ENCODE peak calls at places on chromosome 9, in five cellular contexts. One of them, this sample, is unnamed.

GRCh38 chr9:19512432-19512831 is 103.6 kb downstream of the ACER2 start:
- DNase-seq in mesendoderm: no peak
- DNase-seq in colonic mucosa: no peak
- DNase-seq in tibial artery: no peak
- DNase-seq in tibial nerve: no peak
- DNase-seq in this sample: no peak

GRCh38 chr9:137426018-137426681 is 3.0 kb downstream of the NOXA1 start:
- DNase-seq in colonic mucosa: no peak
- DNase-seq in tibial nerve: no peak
- DNase-seq in tibial artery: no peak
- DNase-seq in mesendoderm: no peak
- DNase-seq in this sample: peak; percentile 59

GRCh38 chr9:89473762-89474469 is 24.0 kb downstream of the SEMA4D start:
- DNase-seq in tibial nerve: no peak
- DNase-seq in mesendoderm: no peak
- DNase-seq in tibial artery: no peak
- DNase-seq in colonic mucosa: no peak
- DNase-seq in this sample: no peak

GRCh38 chr9:28598396-28598795 is 1025.1 kb upstream of the C9orf72 start:
- DNase-seq in colonic mucosa: no peak
- DNase-seq in tibial artery: no peak
- DNase-seq in mesendoderm: no peak
- DNase-seq in tibial nerve: no peak
- DNase-seq in this sample: no peak

GRCh38 chr9:20623021-20623747 is 885 bp upstream of the MLLT3 start:
- DNase-seq in tibial nerve: peak; percentile 14
- DNase-seq in tibial artery: peak; percentile 44
- DNase-seq in mesendoderm: peak; percentile 14
- DNase-seq in colonic mucosa: peak; percentile 69
- DNase-seq in this sample: peak; percentile 36

GRCh38 chr9:38109601-38110000 is 40.6 kb upstream of the SHB start:
- DNase-seq in mesendoderm: no peak
- DNase-seq in colonic mucosa: no peak
- DNase-seq in tibial nerve: no peak
- DNase-seq in tibial artery: no peak
- DNase-seq in this sample: no peak

GRCh38 chr9:2837915-2838314 is 6.0 kb downstream of the PUM3 start:
- DNase-seq in tibial nerve: no peak
- DNase-seq in tibial artery: no peak
- DNase-seq in mesendoderm: no peak
- DNase-seq in colonic mucosa: no peak
- DNase-seq in this sample: no peak

GRCh38 chr9:115494958-115495690 is 377.2 kb upstream of the TNC start:
- DNase-seq in mesendoderm: peak; percentile 82
- DNase-seq in tibial nerve: no peak
- DNase-seq in tibial artery: no peak
- DNase-seq in colonic mucosa: no peak
- DNase-seq in this sample: no peak

GRCh38 chr9:16625831-16626230 is 244.6 kb downstream of the BNC2 start:
- DNase-seq in tibial nerve: no peak
- DNase-seq in colonic mucosa: no peak
- DNase-seq in tibial artery: no peak
- DNase-seq in mesendoderm: peak; percentile 69
- DNase-seq in this sample: no peak

GRCh38 chr9:70610287-70610644 is 195.8 kb upstream of the KLF9 start:
- DNase-seq in tibial nerve: no peak
- DNase-seq in colonic mucosa: no peak
- DNase-seq in tibial artery: no peak
- DNase-seq in mesendoderm: no peak
- DNase-seq in this sample: no peak

GRCh38 chr9:38424918-38425317 is 664 bp upstream of the IGFBPL1 start:
- DNase-seq in mesendoderm: no peak
- DNase-seq in tibial nerve: no peak
- DNase-seq in colonic mucosa: no peak
- DNase-seq in tibial artery: no peak
- DNase-seq in this sample: no peak

GRCh38 chr9:94869415-94869838 is 142.9 kb downstream of the AOPEP start:
- DNase-seq in tibial nerve: no peak
- DNase-seq in colonic mucosa: no peak
- DNase-seq in tibial artery: no peak
- DNase-seq in mesendoderm: no peak
- DNase-seq in this sample: no peak

GRCh38 chr9:6440405-6440804 is 27.4 kb downstream of the UHRF2 start:
- DNase-seq in tibial nerve: no peak
- DNase-seq in colonic mucosa: no peak
- DNase-seq in mesendoderm: no peak
- DNase-seq in tibial artery: no peak
- DNase-seq in this sample: no peak

GRCh38 chr9:131554088-131554864 is 9.0 kb downstream of the PRRT1B start:
- DNase-seq in tibial nerve: no peak
- DNase-seq in tibial artery: no peak
- DNase-seq in colonic mucosa: no peak
- DNase-seq in mesendoderm: peak; percentile 72
- DNase-seq in this sample: no peak

GRCh38 chr9:109652112-109652511 is 127.9 kb upstream of the PALM2AKAP2 start:
- DNase-seq in colonic mucosa: no peak
- DNase-seq in mesendoderm: no peak
- DNase-seq in tibial nerve: no peak
- DNase-seq in tibial artery: no peak
- DNase-seq in this sample: no peak

GRCh38 chr9:109652971-109653370 is 127.0 kb upstream of the PALM2AKAP2 start:
- DNase-seq in tibial nerve: no peak
- DNase-seq in mesendoderm: peak; percentile 52
- DNase-seq in colonic mucosa: no peak
- DNase-seq in tibial artery: no peak
- DNase-seq in this sample: no peak

GRCh38 chr9:109653470-109653869 is 126.5 kb upstream of the PALM2AKAP2 start:
- DNase-seq in mesendoderm: no peak
- DNase-seq in colonic mucosa: no peak
- DNase-seq in tibial nerve: no peak
- DNase-seq in tibial artery: no peak
- DNase-seq in this sample: no peak
- H3K4me3 ChIP-seq in mesendoderm: no peak overlapping the region
- H3K4me3 ChIP-seq in colonic mucosa: no peak overlapping the region
- H3K4me3 ChIP-seq in tibial nerve: no peak overlapping the region
- H3K4me3 ChIP-seq in tibial artery: no peak overlapping the region
- H3K4me3 ChIP-seq in this sample: no peak overlapping the region

GRCh38 chr9:113267911-113268563 is 7.3 kb downstream of the CDC26 start:
- DNase-seq in colonic mucosa: no peak
- DNase-seq in tibial nerve: no peak
- DNase-seq in tibial artery: no peak
- DNase-seq in mesendoderm: no peak
- DNase-seq in this sample: no peak

GRCh38 chr9:113258282-113258681 is 17.1 kb downstream of the CDC26 start:
- DNase-seq in tibial artery: no peak
- DNase-seq in colonic mucosa: no peak
- DNase-seq in mesendoderm: no peak
- DNase-seq in tibial nerve: no peak
- DNase-seq in this sample: no peak

GRCh38 chr9:113257863-113258262 is 17.5 kb downstream of the CDC26 start:
- DNase-seq in tibial nerve: no peak
- DNase-seq in tibial artery: no peak
- DNase-seq in mesendoderm: no peak
- DNase-seq in colonic mucosa: no peak
- DNase-seq in this sample: no peak

GRCh38 chr9:113261917-113262671 is 13.3 kb downstream of the CDC26 start:
- DNase-seq in tibial nerve: no peak
- DNase-seq in colonic mucosa: no peak
- DNase-seq in mesendoderm: no peak
- DNase-seq in tibial artery: no peak
- DNase-seq in this sample: no peak
- H3K27ac ChIP-seq in tibial nerve: no peak overlapping the region
- H3K27ac ChIP-seq in colonic mucosa: no peak overlapping the region
- H3K27ac ChIP-seq in mesendoderm: no peak overlapping the region
- H3K27ac ChIP-seq in tibial artery: no peak overlapping the region
- H3K27ac ChIP-seq in this sample: no peak overlapping the region

GRCh38 chr9:97981828-97982164 is 1.3 kb upstream of the ANP32B start:
- DNase-seq in mesendoderm: no peak
- DNase-seq in tibial nerve: no peak
- DNase-seq in tibial artery: no peak
- DNase-seq in colonic mucosa: no peak
- DNase-seq in this sample: no peak
- H3K4me3 ChIP-seq in mesendoderm: no peak overlapping the region
- H3K4me3 ChIP-seq in tibial nerve: no peak overlapping the region
- H3K4me3 ChIP-seq in tibial artery: no peak overlapping the region
- H3K4me3 ChIP-seq in colonic mucosa: no peak overlapping the region
- H3K4me3 ChIP-seq in this sample: no peak overlapping the region

DNA sequence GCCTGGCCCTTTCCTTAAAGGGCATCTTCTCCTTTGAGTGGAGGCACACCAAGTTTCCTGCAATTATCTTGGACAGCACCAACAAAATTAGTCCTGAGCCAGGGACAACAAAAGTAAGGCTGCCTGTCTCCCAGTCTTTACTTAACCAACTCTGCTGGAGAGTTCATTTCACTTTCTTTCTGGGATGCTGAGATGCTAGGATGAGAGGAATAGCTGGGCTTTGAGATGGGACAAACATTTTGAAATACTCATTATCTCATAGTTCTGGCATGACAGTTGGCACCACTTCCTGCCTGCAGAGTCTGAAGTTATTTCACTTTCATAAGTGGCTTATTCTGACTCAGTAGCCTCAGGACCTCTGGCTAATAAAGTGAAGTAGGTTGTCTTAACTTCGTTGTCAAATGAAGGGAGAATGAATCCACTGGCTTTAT is 157.0 kb downstream of the C9orf152 start:
- DNase-seq in tibial artery: peak; percentile 59
- DNase-seq in mesendoderm: peak; percentile 32
- DNase-seq in colonic mucosa: no peak
- DNase-seq in tibial nerve: peak; percentile 64
- DNase-seq in this sample: no peak
- H3K27ac ChIP-seq in tibial artery: peak overlapping the region; percentile 79
- H3K27ac ChIP-seq in mesendoderm: no peak overlapping the region
- H3K27ac ChIP-seq in colonic mucosa: peak overlapping the region; percentile 42
- H3K27ac ChIP-seq in tibial nerve: peak overlapping the region; percentile 89
- H3K27ac ChIP-seq in this sample: peak overlapping the region; percentile 58

GRCh38 chr9:34086889-34087288 is 38.2 kb upstream of the UBAP2 start:
- DNase-seq in tibial artery: no peak
- DNase-seq in mesendoderm: no peak
- DNase-seq in tibial nerve: no peak
- DNase-seq in colonic mucosa: no peak
- DNase-seq in this sample: no peak

GRCh38 chr9:34087370-34087769 is 38.7 kb upstream of the UBAP2 start:
- DNase-seq in colonic mucosa: no peak
- DNase-seq in tibial nerve: no peak
- DNase-seq in mesendoderm: no peak
- DNase-seq in tibial artery: no peak
- DNase-seq in this sample: no peak

GRCh38 chr9:34089311-34089710 is 37.2 kb downstream of the DCAF12 start:
- DNase-seq in colonic mucosa: no peak
- DNase-seq in mesendoderm: no peak
- DNase-seq in tibial nerve: no peak
- DNase-seq in tibial artery: no peak
- DNase-seq in this sample: no peak

GRCh38 chr9:34085581-34086500 is 37.2 kb upstream of the UBAP2 start:
- DNase-seq in tibial nerve: no peak
- DNase-seq in colonic mucosa: no peak
- DNase-seq in tibial artery: peak; percentile 33
- DNase-seq in mesendoderm: no peak
- DNase-seq in this sample: no peak

GRCh38 chr9:34084562-34084961 is 35.9 kb upstream of the UBAP2 start:
- DNase-seq in mesendoderm: no peak
- DNase-seq in tibial nerve: peak; percentile 24
- DNase-seq in tibial artery: no peak
- DNase-seq in colonic mucosa: no peak
- DNase-seq in this sample: no peak
- H3K4me3 ChIP-seq in mesendoderm: no peak overlapping the region
- H3K4me3 ChIP-seq in tibial nerve: no peak overlapping the region
- H3K4me3 ChIP-seq in tibial artery: no peak overlapping the region
- H3K4me3 ChIP-seq in colonic mucosa: no peak overlapping the region
- H3K4me3 ChIP-seq in this sample: no peak overlapping the region

DNA sequence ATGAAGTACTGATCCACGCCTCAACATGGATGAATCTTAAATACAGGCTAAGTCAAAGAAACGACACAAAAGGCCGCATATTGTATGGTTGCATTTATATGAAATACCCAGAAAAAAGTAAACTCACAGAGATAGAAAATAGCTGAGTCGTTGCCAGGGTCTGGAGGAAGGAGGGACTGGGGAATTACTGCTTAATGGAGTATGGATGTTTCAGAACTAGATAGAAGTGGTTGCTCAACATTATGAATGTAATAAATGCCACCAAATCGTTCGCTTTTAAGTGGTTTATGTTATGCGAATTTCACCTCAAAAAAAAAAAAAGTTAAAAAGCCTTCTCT is 780 bp upstream of the MSANTD3 start:
- DNase-seq in mesendoderm: no peak
- DNase-seq in tibial nerve: no peak
- DNase-seq in colonic mucosa: no peak
- DNase-seq in tibial artery: no peak
- DNase-seq in this sample: no peak
- H3K27ac ChIP-seq in mesendoderm: peak overlapping the region; percentile 81
- H3K27ac ChIP-seq in tibial nerve: peak overlapping the region; percentile 71
- H3K27ac ChIP-seq in colonic mucosa: peak overlapping the region; percentile 69
- H3K27ac ChIP-seq in tibial artery: peak overlapping the region; percentile 88
- H3K27ac ChIP-seq in this sample: peak overlapping the region; percentile 90

DNA sequence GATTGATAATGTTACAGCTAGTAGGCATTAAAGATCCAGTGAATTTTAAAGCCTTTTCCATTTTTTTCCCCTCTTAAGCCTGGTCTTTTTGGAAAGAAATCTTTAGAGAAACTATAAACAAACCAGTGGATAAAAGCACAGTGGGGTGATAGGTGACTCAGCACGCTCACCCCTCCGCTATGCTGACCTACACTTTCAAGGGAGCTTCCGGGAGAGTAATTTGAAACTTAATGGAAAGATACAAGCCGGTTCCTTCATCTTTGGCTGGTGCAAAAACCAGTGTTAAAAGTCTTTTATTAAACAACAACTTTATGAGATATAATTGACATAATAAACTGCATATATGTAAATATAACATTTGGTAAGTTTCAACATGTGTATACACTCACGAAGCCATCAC is 27.0 kb upstream of the ALDOB start:
- DNase-seq in tibial nerve: no peak
- DNase-seq in tibial artery: no peak
- DNase-seq in mesendoderm: peak; percentile 79
- DNase-seq in colonic mucosa: no peak
- DNase-seq in this sample: no peak
- H3K4me3 ChIP-seq in tibial nerve: no peak overlapping the region
- H3K4me3 ChIP-seq in tibial artery: no peak overlapping the region
- H3K4me3 ChIP-seq in mesendoderm: no peak overlapping the region
- H3K4me3 ChIP-seq in colonic mucosa: no peak overlapping the region
- H3K4me3 ChIP-seq in this sample: no peak overlapping the region